ENCODE peak calls at places on chromosome 9, in seven cellular contexts. G is NCI-H1092, S is HEK293T, D is islet precursor cell, Y is activated T-cell treated with anti-CD3 and anti-CD28 coated beads for 1 hour, E is K562, O is globus pallidus. N is an unnamed sample.

GRCh38 chr9:21473236-21473635 is 8.9 kb downstream of the IFNE start:
- DNase-seq in G (no peak), S (no peak), D (no peak), Y (no peak), E (no peak), O (no peak), N (no peak)

GRCh38 chr9:116646661-116647514 is 40.2 kb upstream of the TRIM32 start:
- DNase-seq in G (peak; percentile 7), S (peak; percentile 18), D (peak; percentile 51), Y (no peak), E (no peak), O (peak; percentile 47), N (no peak)

GRCh38 chr9:73685786-73686185 is 534.1 kb downstream of the ANXA1 start:
- DNase-seq in G (no peak), S (no peak), D (no peak), Y (no peak), E (no peak), O (no peak), N (no peak)

GRCh38 chr9:37778534-37778933 is 6.3 kb downstream of the EXOSC3 start:
- DNase-seq in G (no peak), S (no peak), D (no peak), Y (no peak), E (no peak), O (no peak), N (no peak)

GRCh38 chr9:112486221-112487007 is at the start of gene KIAA1958:
- DNase-seq in G (peak; percentile 81), S (peak; percentile 90), D (peak; percentile 89), Y (peak; percentile 68), E (peak; percentile 95), O (peak; percentile 62), N (peak; percentile 69)

GRCh38 chr9:127723450-127723849 is 7.6 kb downstream of the TTC16 start:
- DNase-seq in G (no peak), S (no peak), D (no peak), Y (no peak), E (no peak), O (no peak), N (no peak)

GRCh38 chr9:134670042-134670525 is 28.5 kb downstream of the COL5A1 start:
- DNase-seq in G (no peak), S (no peak), D (peak; percentile 85), Y (no peak), E (no peak), O (no peak), N (no peak)

GRCh38 chr9:69476016-69476415 is 151.0 kb downstream of the ENTREP1 start:
- DNase-seq in G (no peak), S (no peak), D (no peak), Y (no peak), E (no peak), O (no peak), N (no peak)

GRCh38 chr9:129497064-129497836 is 123.7 kb downstream of the C9orf50 start:
- DNase-seq in G (peak; percentile 68), S (no peak), D (peak; percentile 70), Y (no peak), E (peak; percentile 49), O (peak; percentile 82), N (peak; percentile 82)

GRCh38 chr9:76687861-76688374 is 76.3 kb upstream of the PCA3 start:
- DNase-seq in G (no peak), S (no peak), D (peak; percentile 65), Y (no peak), E (no peak), O (no peak), N (no peak)

GRCh38 chr9:19429590-19429989 is 20.8 kb downstream of the ACER2 start:
- DNase-seq in G (no peak), S (no peak), D (no peak), Y (no peak), E (no peak), O (no peak), N (no peak)

GRCh38 chr9:121296213-121297127 is 28.5 kb downstream of the GSN start:
- DNase-seq in G (no peak), S (no peak), D (no peak), Y (no peak), E (no peak), O (no peak), N (no peak)